ENCODE peak calls at places on chromosomes 6 and 20, in four cellular contexts. R is activated CD8-positive, alpha-beta T cell treated with anti-CD3 and anti-CD28 coated beads for 36 hours; N is amygdala; Z is RPMI7951. Q is an unnamed sample.

GRCh38 chr20:22382742-22383141 is 201.6 kb downstream of the FOXA2 start:
- DNase-seq in Z (no peak), N (no peak), R (no peak), Q (no peak)

GRCh38 chr6:52423971-52424381 is 3.8 kb downstream of the EFHC1 start:
- DNase-seq in R (no peak), Z (peak; percentile 90), N (no peak), Q (no peak)

GRCh38 chr6:45148278-45148677 is 179.9 kb upstream of the RUNX2 start:
- DNase-seq in N (no peak), R (no peak), Z (no peak), Q (no peak)

GRCh38 chr20:49729780-49730179 is 16.1 kb upstream of the B4GALT5 start:
- DNase-seq in N (no peak), Z (no peak), R (no peak), Q (no peak)

GRCh38 chr6:14732845-14733757 is 512.8 kb upstream of the JARID2 start:
- DNase-seq in Z (peak; percentile 93), N (no peak), R (peak; percentile 86), Q (no peak)

GRCh38 chr6:133997267-133997666 is 44.2 kb downstream of the TBPL1 start:
- DNase-seq in N (no peak), Z (no peak), R (no peak), Q (no peak)

GRCh38 chr20:4513720-4514119 is 208.0 kb upstream of the PRND start:
- DNase-seq in R (no peak), Z (peak; percentile 96), N (no peak), Q (no peak)

GRCh38 chr20:855466-856360 is 22.2 kb downstream of the FAM110A start:
- DNase-seq in R (peak; percentile 14), N (no peak), Z (no peak), Q (no peak)

GRCh38 chr20:4519530-4519929 is 202.2 kb upstream of the PRND start:
- DNase-seq in Z (peak; percentile 66), N (no peak), R (peak; percentile 49), Q (no peak)

GRCh38 chr6:158686311-158686710 is 36.5 kb downstream of the SYTL3 start:
- DNase-seq in R (no peak), N (no peak), Z (no peak), Q (no peak)